ENCODE peak calls at places on chromosomes 12 and 14, in six cellular contexts. One of them, this sample, is unnamed.

GRCh38 chr12:62834971-62835547 is 99.9 kb downstream of the PPM1H start:
- DNase-seq in H9: no peak
- DNase-seq in IMR-90: peak
- DNase-seq in H1: no peak
- DNase-seq in trophoblast cell: no peak
- DNase-seq in mesenchymal stem cell: peak
- DNase-seq in this sample: peak

GRCh38 chr14:74975059-74975810 is 19.8 kb upstream of the PGF start:
- DNase-seq in H9: peak
- DNase-seq in IMR-90: no peak
- DNase-seq in H1: no peak
- DNase-seq in trophoblast cell: no peak
- DNase-seq in mesenchymal stem cell: no peak
- DNase-seq in this sample: no peak

GRCh38 chr14:28875937-28876910 is 109.6 kb downstream of the FOXG1 start:
- DNase-seq in H9: no peak
- DNase-seq in IMR-90: no peak
- DNase-seq in H1: no peak
- DNase-seq in trophoblast cell: no peak
- DNase-seq in mesenchymal stem cell: no peak
- DNase-seq in this sample: peak

GRCh38 chr12:9036227-9036626 is 46.9 kb downstream of the KLRG1 start:
- DNase-seq in H9: no peak
- DNase-seq in IMR-90: no peak
- DNase-seq in H1: no peak
- DNase-seq in trophoblast cell: no peak
- DNase-seq in mesenchymal stem cell: no peak
- DNase-seq in this sample: no peak

GRCh38 chr12:85016423-85016822 is 19.7 kb downstream of the TSPAN19 start:
- DNase-seq in H9: no peak
- DNase-seq in IMR-90: peak
- DNase-seq in H1: no peak
- DNase-seq in trophoblast cell: peak
- DNase-seq in mesenchymal stem cell: peak
- DNase-seq in this sample: no peak

GRCh38 chr12:70400124-70400523 is 34.0 kb downstream of the KCNMB4 start:
- DNase-seq in H9: no peak
- DNase-seq in IMR-90: no peak
- DNase-seq in H1: no peak
- DNase-seq in trophoblast cell: no peak
- DNase-seq in mesenchymal stem cell: no peak
- DNase-seq in this sample: no peak

GRCh38 chr14:95196826-95197497 is 39.6 kb upstream of the DICER1 start:
- DNase-seq in H9: no peak
- DNase-seq in IMR-90: no peak
- DNase-seq in H1: no peak
- DNase-seq in trophoblast cell: no peak
- DNase-seq in mesenchymal stem cell: no peak
- DNase-seq in this sample: no peak

GRCh38 chr12:71551529-71551928 is 111.9 kb downstream of the LGR5 start:
- DNase-seq in H9: no peak
- DNase-seq in IMR-90: peak
- DNase-seq in H1: no peak
- DNase-seq in trophoblast cell: peak
- DNase-seq in mesenchymal stem cell: peak
- DNase-seq in this sample: no peak

GRCh38 chr14:73461478-73462077 is 3.2 kb upstream of the NUMB start:
- DNase-seq in H9: no peak
- DNase-seq in IMR-90: no peak
- DNase-seq in H1: no peak
- DNase-seq in trophoblast cell: no peak
- DNase-seq in mesenchymal stem cell: peak
- DNase-seq in this sample: no peak

GRCh38 chr12:76113800-76114757 is 29.6 kb upstream of the NAP1L1 start:
- DNase-seq in H9: no peak
- DNase-seq in IMR-90: peak
- DNase-seq in H1: no peak
- DNase-seq in trophoblast cell: peak
- DNase-seq in mesenchymal stem cell: peak
- DNase-seq in this sample: no peak

GRCh38 chr12:40144023-40144422 is 38.1 kb upstream of the SLC2A13 start:
- DNase-seq in H9: no peak
- DNase-seq in IMR-90: no peak
- DNase-seq in H1: no peak
- DNase-seq in trophoblast cell: no peak
- DNase-seq in mesenchymal stem cell: no peak
- DNase-seq in this sample: no peak

GRCh38 chr12:52631264-52631663 is 12.9 kb upstream of the KRT73 start:
- DNase-seq in H9: peak
- DNase-seq in IMR-90: no peak
- DNase-seq in H1: peak
- DNase-seq in trophoblast cell: no peak
- DNase-seq in mesenchymal stem cell: no peak
- DNase-seq in this sample: no peak

GRCh38 chr12:52058631-52059324 is 7.5 kb downstream of the NR4A1 start:
- DNase-seq in H9: no peak
- DNase-seq in IMR-90: peak
- DNase-seq in H1: no peak
- DNase-seq in trophoblast cell: no peak
- DNase-seq in mesenchymal stem cell: peak
- DNase-seq in this sample: no peak

GRCh38 chr12:75712223-75712622 is 200.8 kb upstream of the KRR1 start:
- DNase-seq in H9: no peak
- DNase-seq in IMR-90: no peak
- DNase-seq in H1: no peak
- DNase-seq in trophoblast cell: no peak
- DNase-seq in mesenchymal stem cell: no peak
- DNase-seq in this sample: no peak

GRCh38 chr12:41288188-41288811 is 100.2 kb downstream of the PDZRN4 start:
- DNase-seq in H9: no peak
- DNase-seq in IMR-90: no peak
- DNase-seq in H1: no peak
- DNase-seq in trophoblast cell: no peak
- DNase-seq in mesenchymal stem cell: no peak
- DNase-seq in this sample: no peak

GRCh38 chr14:99063620-99064225 is 208.3 kb downstream of the BCL11B start:
- DNase-seq in H9: peak
- DNase-seq in IMR-90: no peak
- DNase-seq in H1: peak
- DNase-seq in trophoblast cell: no peak
- DNase-seq in mesenchymal stem cell: no peak
- DNase-seq in this sample: no peak

GRCh38 chr14:35985504-35986218 is 159.5 kb downstream of the BRMS1L start:
- DNase-seq in H9: no peak
- DNase-seq in IMR-90: no peak
- DNase-seq in H1: no peak
- DNase-seq in trophoblast cell: no peak
- DNase-seq in mesenchymal stem cell: peak
- DNase-seq in this sample: no peak

GRCh38 chr12:32891956-32892355 is 4.6 kb downstream of the PKP2 start:
- DNase-seq in H9: peak
- DNase-seq in IMR-90: no peak
- DNase-seq in H1: no peak
- DNase-seq in trophoblast cell: peak
- DNase-seq in mesenchymal stem cell: peak
- DNase-seq in this sample: peak

GRCh38 chr12:27260746-27261145 is 16.7 kb downstream of the STK38L start:
- DNase-seq in H9: no peak
- DNase-seq in IMR-90: peak
- DNase-seq in H1: no peak
- DNase-seq in trophoblast cell: no peak
- DNase-seq in mesenchymal stem cell: peak
- DNase-seq in this sample: no peak

DNA sequence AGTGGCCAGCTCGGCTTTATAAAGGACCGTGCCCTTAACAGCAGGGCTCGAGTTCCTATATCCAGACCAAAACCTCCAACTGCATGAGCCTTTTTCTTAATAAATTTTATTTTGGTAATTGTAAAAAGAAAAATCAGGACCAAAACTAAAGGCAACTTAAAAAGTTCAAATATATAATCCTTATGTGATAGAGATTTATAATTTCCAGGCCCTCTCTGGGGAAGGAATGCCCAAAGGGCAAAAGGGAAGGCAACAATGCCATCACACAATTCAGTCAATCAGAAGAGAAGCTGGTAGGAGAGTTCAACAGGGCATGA is 401 bp upstream of the IPO4 start:
- DNase-seq in H9: no peak
- DNase-seq in IMR-90: no peak
- DNase-seq in H1: no peak
- DNase-seq in trophoblast cell: no peak
- DNase-seq in mesenchymal stem cell: no peak
- DNase-seq in this sample: no peak
- H4K8ac ChIP-seq in H9: no peak
- H4K8ac ChIP-seq in IMR-90: peak
- H4K8ac ChIP-seq in H1: no peak
- H4K8ac ChIP-seq in trophoblast cell: peak
- H4K8ac ChIP-seq in mesenchymal stem cell: no peak
- H4K8ac ChIP-seq in this sample: no peak

GRCh38 chr12:53701518-53702264 is 25.6 kb downstream of the CALCOCO1 start:
- DNase-seq in H9: peak
- DNase-seq in IMR-90: peak
- DNase-seq in H1: peak
- DNase-seq in trophoblast cell: peak
- DNase-seq in mesenchymal stem cell: peak
- DNase-seq in this sample: peak
- H2AFZ ChIP-seq in H9: no peak
- H2AFZ ChIP-seq in IMR-90: peak
- H2AFZ ChIP-seq in H1: peak
- H2AFZ ChIP-seq in trophoblast cell: no peak
- H2AFZ ChIP-seq in mesenchymal stem cell: peak
- H2AFZ ChIP-seq in this sample: peak

GRCh38 chr14:34218866-34219265 is 243.2 kb downstream of the SPTSSA start:
- DNase-seq in H9: no peak
- DNase-seq in IMR-90: no peak
- DNase-seq in H1: no peak
- DNase-seq in trophoblast cell: no peak
- DNase-seq in mesenchymal stem cell: peak
- DNase-seq in this sample: no peak
- H4K8ac ChIP-seq in H9: no peak
- H4K8ac ChIP-seq in IMR-90: no peak
- H4K8ac ChIP-seq in H1: no peak
- H4K8ac ChIP-seq in trophoblast cell: no peak
- H4K8ac ChIP-seq in mesenchymal stem cell: no peak
- H4K8ac ChIP-seq in this sample: no peak

GRCh38 chr12:96522283-96522682 is 32.9 kb downstream of the CFAP54 start:
- DNase-seq in H9: peak
- DNase-seq in IMR-90: no peak
- DNase-seq in H1: peak
- DNase-seq in trophoblast cell: no peak
- DNase-seq in mesenchymal stem cell: no peak
- DNase-seq in this sample: peak
- H2AFZ ChIP-seq in H9: no peak
- H2AFZ ChIP-seq in IMR-90: no peak
- H2AFZ ChIP-seq in H1: peak
- H2AFZ ChIP-seq in trophoblast cell: no peak
- H2AFZ ChIP-seq in mesenchymal stem cell: no peak
- H2AFZ ChIP-seq in this sample: peak

GRCh38 chr12:95003213-95003920 is at the start of gene NDUFA12:
- DNase-seq in H9: peak
- DNase-seq in IMR-90: peak
- DNase-seq in H1: peak
- DNase-seq in trophoblast cell: peak
- DNase-seq in mesenchymal stem cell: peak
- DNase-seq in this sample: peak
- H4K8ac ChIP-seq in H9: no peak
- H4K8ac ChIP-seq in IMR-90: peak
- H4K8ac ChIP-seq in H1: peak
- H4K8ac ChIP-seq in trophoblast cell: peak
- H4K8ac ChIP-seq in mesenchymal stem cell: peak
- H4K8ac ChIP-seq in this sample: peak